ENCODE peak calls at places on chromosomes 12 and 14, in six cellular contexts. L is iris pigment epithelial cell; W is activated naive CD4-positive, alpha-beta T cell; C is non-pigmented ciliary epithelial cell; Y is RWPE2; J is body of pancreas. M is an unnamed sample.
A peak's percentile ranks its signal among the peaks of the same experiment; 100 is the strongest.

GRCh38 chr12:112117685-112118084 is 7.7 kb upstream of the TRAFD1 start:
- DNase-seq in W (no peak), L (no peak), J (no peak), Y (no peak), C (no peak), M (no peak)

GRCh38 chr12:6234214-6234613 is 34.0 kb downstream of the CD9 start:
- DNase-seq in J (no peak), W (no peak), Y (no peak), L (peak; percentile 40), C (peak; percentile 34), M (no peak)

GRCh38 chr14:85447883-85448282 is 82.1 kb upstream of the FLRT2 start:
- DNase-seq in Y (no peak), J (no peak), C (no peak), W (no peak), L (no peak), M (no peak)

GRCh38 chr14:96757456-96757855 is 39.7 kb upstream of the VRK1 start:
- DNase-seq in L (no peak), C (no peak), J (no peak), Y (no peak), W (no peak), M (no peak)

GRCh38 chr12:63410197-63410596 is 258.1 kb downstream of the DPY19L2 start:
- DNase-seq in Y (no peak), L (no peak), C (no peak), W (no peak), J (no peak), M (no peak)

GRCh38 chr14:51490205-51490604 is 161.5 kb upstream of the FRMD6 start:
- DNase-seq in J (no peak), C (no peak), Y (no peak), L (peak; percentile 55), W (no peak), M (no peak)

GRCh38 chr12:95881331-95881955 is 22.7 kb downstream of the SNRPF start:
- DNase-seq in J (no peak), W (no peak), Y (no peak), L (peak; percentile 38), C (no peak), M (no peak)

GRCh38 chr12:78261901-78262300 is 431.2 kb downstream of the NAV3 start:
- DNase-seq in C (no peak), W (no peak), Y (no peak), J (no peak), L (no peak), M (no peak)

GRCh38 chr14:56687123-56687522 is 107.5 kb downstream of the TMEM260 start:
- DNase-seq in L (no peak), C (no peak), Y (no peak), J (no peak), W (no peak), M (no peak)

GRCh38 chr12:39723831-39724230 is 104.2 kb upstream of the ABCD2 start:
- DNase-seq in C (no peak), Y (no peak), W (no peak), L (peak; percentile 14), J (no peak), M (no peak)

GRCh38 chr12:6761849-6762248 is 4.3 kb upstream of the PTMS start:
- DNase-seq in L (no peak), C (no peak), Y (no peak), W (no peak), J (no peak), M (no peak)

GRCh38 chr12:102681309-102681708 is 200.9 kb upstream of the IGF1 start:
- DNase-seq in L (no peak), W (no peak), J (no peak), C (no peak), Y (no peak), M (no peak)

GRCh38 chr12:11798856-11799530 is 149.5 kb downstream of the ETV6 start:
- DNase-seq in L (peak; percentile 96), W (no peak), C (peak; percentile 85), Y (no peak), J (no peak), M (no peak)

GRCh38 chr14:25911831-25912230 is 686.0 kb downstream of the NOVA1 start:
- DNase-seq in W (no peak), Y (no peak), J (no peak), L (no peak), C (no peak), M (no peak)

GRCh38 chr14:70721542-70721941 is 79.8 kb downstream of the TTC9 start:
- DNase-seq in W (no peak), C (no peak), J (no peak), Y (no peak), L (peak; percentile 47), M (no peak)

GRCh38 chr14:102508774-102509743 is 517 bp downstream of the ANKRD9 start:
- DNase-seq in J (peak; percentile 64), L (peak; percentile 27), C (no peak), W (peak; percentile 36), Y (peak; percentile 66), M (peak; percentile 84)

GRCh38 chr12:57196956-57197355 is 19.6 kb upstream of the NXPH4 start:
- DNase-seq in C (no peak), J (no peak), L (no peak), W (no peak), Y (no peak), M (peak; percentile 41)

GRCh38 chr14:75543258-75543657 is 21.0 kb downstream of the BATF start:
- DNase-seq in L (no peak), C (no peak), Y (no peak), J (no peak), W (no peak), M (no peak)

GRCh38 chr12:10283028-10283427 is 24.6 kb upstream of the KLRD1 start:
- DNase-seq in C (no peak), Y (no peak), J (no peak), L (no peak), W (no peak), M (no peak)

GRCh38 chr12:93089805-93090569 is 160.9 kb upstream of the EEA1 start:
- DNase-seq in L (peak; percentile 99), Y (no peak), C (peak; percentile 94), W (no peak), J (no peak), M (peak; percentile 35)

GRCh38 chr14:68967459-68967940 is 11.6 kb downstream of the ACTN1 start:
- DNase-seq in C (no peak), W (no peak), J (no peak), Y (no peak), L (no peak), M (peak; percentile 14)

GRCh38 chr14:57998731-57999130 is 132.8 kb upstream of the SLC35F4 start:
- DNase-seq in C (no peak), J (no peak), Y (no peak), W (no peak), L (no peak), M (no peak)

GRCh38 chr12:62928632-62929031 is 6.3 kb downstream of the PPM1H start:
- DNase-seq in J (no peak), Y (no peak), C (no peak), L (no peak), W (no peak), M (no peak)

GRCh38 chr12:68912916-68913315 is 20.1 kb downstream of the CPM start:
- DNase-seq in J (no peak), C (no peak), L (no peak), Y (no peak), W (no peak), M (no peak)

GRCh38 chr12:94601972-94602517 is 48.3 kb downstream of the TMCC3 start:
- DNase-seq in J (no peak), C (no peak), W (no peak), L (peak; percentile 87), Y (no peak), M (no peak)

GRCh38 chr12:123105427-123105826 is 45.5 kb downstream of the PITPNM2 start:
- DNase-seq in J (no peak), Y (no peak), W (no peak), L (no peak), C (no peak), M (no peak)

GRCh38 chr14:69284170-69284569 is 24.2 kb downstream of the GALNT16 start:
- DNase-seq in J (no peak), Y (peak; percentile 33), W (no peak), L (no peak), C (no peak), M (no peak)